ENCODE peak calls at places on chromosomes 5 and 9, in five cellular contexts. One of them, this sample, is unnamed.

GRCh38 chr9:124665391-124666058 is 105.6 kb downstream of the NR6A1 start:
- DNase-seq in body of pancreas: no peak
- DNase-seq in testis: no peak
- DNase-seq in heart left ventricle: no peak
- DNase-seq in uterus: no peak
- DNase-seq in this sample: peak; percentile 19

GRCh38 chr5:155475318-155475717 is 461.8 kb downstream of the KIF4B start:
- DNase-seq in body of pancreas: no peak
- DNase-seq in testis: no peak
- DNase-seq in heart left ventricle: no peak
- DNase-seq in uterus: no peak
- DNase-seq in this sample: no peak

GRCh38 chr5:56112526-56113121 is 117.9 kb upstream of the IL6ST start:
- DNase-seq in body of pancreas: no peak
- DNase-seq in testis: no peak
- DNase-seq in heart left ventricle: no peak
- DNase-seq in uterus: no peak
- DNase-seq in this sample: no peak

GRCh38 chr5:32099486-32100035 is 74.6 kb downstream of the GOLPH3 start:
- DNase-seq in body of pancreas: no peak
- DNase-seq in testis: no peak
- DNase-seq in heart left ventricle: no peak
- DNase-seq in uterus: no peak
- DNase-seq in this sample: no peak

GRCh38 chr5:178298283-178298807 is 65.7 kb upstream of the PHYKPL start:
- DNase-seq in body of pancreas: peak; percentile 6
- DNase-seq in testis: no peak
- DNase-seq in heart left ventricle: no peak
- DNase-seq in uterus: no peak
- DNase-seq in this sample: no peak

GRCh38 chr5:37005946-37006540 is 129.5 kb downstream of the NIPBL start:
- DNase-seq in body of pancreas: no peak
- DNase-seq in testis: no peak
- DNase-seq in heart left ventricle: no peak
- DNase-seq in uterus: no peak
- DNase-seq in this sample: peak; percentile 50

GRCh38 chr9:86043999-86044398 is 55.4 kb downstream of the GOLM1 start:
- DNase-seq in body of pancreas: no peak
- DNase-seq in testis: peak; percentile 36
- DNase-seq in heart left ventricle: no peak
- DNase-seq in uterus: no peak
- DNase-seq in this sample: no peak

GRCh38 chr5:172837640-172838039 is 3.6 kb downstream of the ERGIC1 start:
- DNase-seq in body of pancreas: peak; percentile 97
- DNase-seq in testis: peak; percentile 79
- DNase-seq in heart left ventricle: no peak
- DNase-seq in uterus: no peak
- DNase-seq in this sample: peak; percentile 38

GRCh38 chr5:127517480-127518318 is at the start of gene PRRC1:
- DNase-seq in body of pancreas: peak; percentile 85
- DNase-seq in testis: peak; percentile 90
- DNase-seq in heart left ventricle: peak; percentile 77
- DNase-seq in uterus: peak; percentile 78
- DNase-seq in this sample: peak; percentile 81

GRCh38 chr5:59673438-59674058 is 220.0 kb downstream of the PDE4D start:
- DNase-seq in body of pancreas: no peak
- DNase-seq in testis: no peak
- DNase-seq in heart left ventricle: no peak
- DNase-seq in uterus: no peak
- DNase-seq in this sample: peak; percentile 66

GRCh38 chr5:53733853-53734252 is 173.4 kb downstream of the NDUFS4 start:
- DNase-seq in body of pancreas: no peak
- DNase-seq in testis: no peak
- DNase-seq in heart left ventricle: no peak
- DNase-seq in uterus: no peak
- DNase-seq in this sample: no peak

GRCh38 chr9:88011005-88011766 is 36.9 kb upstream of the CDK20 start:
- DNase-seq in body of pancreas: no peak
- DNase-seq in testis: peak; percentile 58
- DNase-seq in heart left ventricle: no peak
- DNase-seq in uterus: no peak
- DNase-seq in this sample: no peak

GRCh38 chr9:134360897-134361296 is 34.6 kb downstream of the RXRA start:
- DNase-seq in body of pancreas: peak; percentile 78
- DNase-seq in testis: peak; percentile 83
- DNase-seq in heart left ventricle: peak; percentile 65
- DNase-seq in uterus: no peak
- DNase-seq in this sample: peak; percentile 35

GRCh38 chr5:143220748-143221211 is 182.7 kb downstream of the NR3C1 start:
- DNase-seq in body of pancreas: no peak
- DNase-seq in testis: no peak
- DNase-seq in heart left ventricle: no peak
- DNase-seq in uterus: no peak
- DNase-seq in this sample: peak; percentile 75

GRCh38 chr5:43017438-43017820 is 22.7 kb downstream of the ANXA2R start:
- DNase-seq in body of pancreas: no peak
- DNase-seq in testis: no peak
- DNase-seq in heart left ventricle: peak; percentile 51
- DNase-seq in uterus: no peak
- DNase-seq in this sample: peak; percentile 69

GRCh38 chr9:109469646-109470358 is 28.3 kb downstream of the PTPN3 start:
- DNase-seq in body of pancreas: peak; percentile 82
- DNase-seq in testis: peak; percentile 77
- DNase-seq in heart left ventricle: peak; percentile 64
- DNase-seq in uterus: peak; percentile 43
- DNase-seq in this sample: peak; percentile 77

GRCh38 chr5:95590880-95591279 is 29.0 kb upstream of the GPR150 start:
- DNase-seq in body of pancreas: no peak
- DNase-seq in testis: no peak
- DNase-seq in heart left ventricle: no peak
- DNase-seq in uterus: no peak
- DNase-seq in this sample: no peak

GRCh38 chr5:96516631-96517071 is 83.6 kb upstream of the PCSK1 start:
- DNase-seq in body of pancreas: no peak
- DNase-seq in testis: no peak
- DNase-seq in heart left ventricle: no peak
- DNase-seq in uterus: no peak
- DNase-seq in this sample: no peak

DNA sequence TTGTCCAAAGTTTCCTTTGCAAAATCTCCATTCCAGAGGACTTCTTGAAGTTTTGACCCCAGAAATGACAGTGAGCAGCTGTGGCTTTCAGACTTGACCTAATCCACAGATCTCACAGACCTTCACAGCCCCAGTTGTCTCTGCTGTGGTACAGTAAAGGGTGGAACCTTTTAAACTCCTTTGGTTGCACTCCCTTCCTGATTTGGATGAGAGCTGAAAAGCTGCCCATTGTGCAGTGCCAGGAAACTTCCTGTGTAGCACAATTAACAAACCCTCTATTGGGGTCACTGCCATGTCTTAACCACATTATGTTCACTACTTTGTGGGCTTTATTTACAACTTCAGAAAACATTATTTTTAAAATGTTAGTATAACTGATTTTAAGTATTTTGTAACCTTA is 56.7 kb upstream of the PCSK5 start:
- DNase-seq in body of pancreas: no peak
- DNase-seq in testis: no peak
- DNase-seq in heart left ventricle: no peak
- DNase-seq in uterus: no peak
- DNase-seq in this sample: no peak
- TF ChIP-seq POLR2A in body of pancreas: no peak
- TF ChIP-seq POLR2A in testis: no peak
- TF ChIP-seq POLR2A in heart left ventricle: no peak
- TF ChIP-seq POLR2A in uterus: no peak
- TF ChIP-seq POLR2A in this sample: no peak

GRCh38 chr5:150603052-150603451 is 37.4 kb upstream of the SYNPO start:
- DNase-seq in body of pancreas: no peak
- DNase-seq in testis: no peak
- DNase-seq in heart left ventricle: peak; percentile 67
- DNase-seq in uterus: no peak
- DNase-seq in this sample: no peak

GRCh38 chr5:150601774-150602345 is 38.6 kb upstream of the SYNPO start:
- DNase-seq in body of pancreas: no peak
- DNase-seq in testis: no peak
- DNase-seq in heart left ventricle: no peak
- DNase-seq in uterus: no peak
- DNase-seq in this sample: no peak

GRCh38 chr5:150599281-150599680 is 41.2 kb upstream of the SYNPO start:
- DNase-seq in body of pancreas: no peak
- DNase-seq in testis: no peak
- DNase-seq in heart left ventricle: no peak
- DNase-seq in uterus: no peak
- DNase-seq in this sample: no peak

GRCh38 chr5:150599917-150600511 is 40.4 kb upstream of the SYNPO start:
- DNase-seq in body of pancreas: peak; percentile 88
- DNase-seq in testis: peak; percentile 69
- DNase-seq in heart left ventricle: peak; percentile 89
- DNase-seq in uterus: peak; percentile 84
- DNase-seq in this sample: peak; percentile 93

GRCh38 chr5:150600951-150601773 is 39.3 kb upstream of the SYNPO start:
- DNase-seq in body of pancreas: no peak
- DNase-seq in testis: no peak
- DNase-seq in heart left ventricle: no peak
- DNase-seq in uterus: no peak
- DNase-seq in this sample: no peak
- H3K4me1 ChIP-seq in body of pancreas: peaks cover 18% of the 10 kb centered on the region
- H3K4me1 ChIP-seq in testis: peaks cover 12% of the 10 kb centered on the region
- H3K4me1 ChIP-seq in heart left ventricle: peaks cover 70% of the 10 kb centered on the region
- H3K4me1 ChIP-seq in uterus: no peaks in the 10 kb centered on the region
- H3K4me1 ChIP-seq in this sample: peaks cover 24% of the 10 kb centered on the region

GRCh38 chr5:14211818-14212799 is 69.0 kb downstream of the TRIO start:
- DNase-seq in body of pancreas: no peak
- DNase-seq in testis: no peak
- DNase-seq in heart left ventricle: no peak
- DNase-seq in uterus: no peak
- DNase-seq in this sample: no peak
- TF ChIP-seq POLR2A in body of pancreas: no peak
- TF ChIP-seq POLR2A in testis: no peak
- TF ChIP-seq POLR2A in heart left ventricle: no peak
- TF ChIP-seq POLR2A in uterus: no peak
- TF ChIP-seq POLR2A in this sample: no peak

GRCh38 chr5:139649082-139649991 is 1.2 kb downstream of the CXXC5 start:
- DNase-seq in body of pancreas: peak; percentile 35
- DNase-seq in testis: no peak
- DNase-seq in heart left ventricle: no peak
- DNase-seq in uterus: no peak
- DNase-seq in this sample: no peak
- H3K4me1 ChIP-seq in body of pancreas: peaks cover 57% of the 10 kb centered on the region
- H3K4me1 ChIP-seq in testis: peaks cover 53% of the 10 kb centered on the region
- H3K4me1 ChIP-seq in heart left ventricle: peaks cover 43% of the 10 kb centered on the region
- H3K4me1 ChIP-seq in uterus: no peaks in the 10 kb centered on the region
- H3K4me1 ChIP-seq in this sample: peaks cover 27% of the 10 kb centered on the region